ENCODE peak calls at places on chromosomes 16 and 17, in eight cellular contexts. One of them, this sample, is unnamed.

GRCh38 chr17:2050246-2050866 is 4.5 kb upstream of the HIC1 start:
- DNase-seq in cardiac muscle cell: peak; percentile 82
- DNase-seq in epithelial cell of esophagus: peak; percentile 70
- DNase-seq in activated T-cell treated with anti-CD3 and anti-CD28 coated beads for 1 hour: peak; percentile 59
- DNase-seq in activated CD4-positive, alpha-beta T cell treated with anti-CD3 and anti-CD28 coated beads, Interleukin-2, amount 10 ng/mL, durations not matched to agents 7 days and 5 days: peak; percentile 69
- DNase-seq in astrocyte of the spinal cord: peak; percentile 70
- DNase-seq in HCEC 1CT: peak; percentile 69
- DNase-seq in MCF 10A: peak; percentile 60
- DNase-seq in this sample: peak; percentile 71

GRCh38 chr17:63490321-63490720 is 13.5 kb downstream of the ACE start:
- DNase-seq in astrocyte of the spinal cord: no peak
- DNase-seq in cardiac muscle cell: no peak
- DNase-seq in HCEC 1CT: no peak
- DNase-seq in activated T-cell treated with anti-CD3 and anti-CD28 coated beads for 1 hour: no peak
- DNase-seq in MCF 10A: peak; percentile 30
- DNase-seq in epithelial cell of esophagus: no peak
- DNase-seq in activated CD4-positive, alpha-beta T cell treated with anti-CD3 and anti-CD28 coated beads, Interleukin-2, amount 10 ng/mL, durations not matched to agents 7 days and 5 days: no peak
- DNase-seq in this sample: no peak

GRCh38 chr16:50268352-50268751 is 2.0 kb downstream of the ADCY7 start:
- DNase-seq in MCF 10A: no peak
- DNase-seq in astrocyte of the spinal cord: no peak
- DNase-seq in HCEC 1CT: no peak
- DNase-seq in activated CD4-positive, alpha-beta T cell treated with anti-CD3 and anti-CD28 coated beads, Interleukin-2, amount 10 ng/mL, durations not matched to agents 7 days and 5 days: peak; percentile 37
- DNase-seq in epithelial cell of esophagus: no peak
- DNase-seq in activated T-cell treated with anti-CD3 and anti-CD28 coated beads for 1 hour: no peak
- DNase-seq in cardiac muscle cell: no peak
- DNase-seq in this sample: no peak

GRCh38 chr17:76279742-76280287 is 14.7 kb downstream of the UBALD2 start:
- DNase-seq in activated CD4-positive, alpha-beta T cell treated with anti-CD3 and anti-CD28 coated beads, Interleukin-2, amount 10 ng/mL, durations not matched to agents 7 days and 5 days: no peak
- DNase-seq in cardiac muscle cell: no peak
- DNase-seq in HCEC 1CT: no peak
- DNase-seq in astrocyte of the spinal cord: no peak
- DNase-seq in activated T-cell treated with anti-CD3 and anti-CD28 coated beads for 1 hour: no peak
- DNase-seq in epithelial cell of esophagus: no peak
- DNase-seq in MCF 10A: no peak
- DNase-seq in this sample: no peak

GRCh38 chr16:8720967-8721692 is 46.7 kb downstream of the ABAT start:
- DNase-seq in activated T-cell treated with anti-CD3 and anti-CD28 coated beads for 1 hour: no peak
- DNase-seq in astrocyte of the spinal cord: no peak
- DNase-seq in cardiac muscle cell: no peak
- DNase-seq in MCF 10A: no peak
- DNase-seq in activated CD4-positive, alpha-beta T cell treated with anti-CD3 and anti-CD28 coated beads, Interleukin-2, amount 10 ng/mL, durations not matched to agents 7 days and 5 days: no peak
- DNase-seq in HCEC 1CT: no peak
- DNase-seq in epithelial cell of esophagus: no peak
- DNase-seq in this sample: no peak

GRCh38 chr17:76442341-76443338 is 10.3 kb downstream of the UBE2O start:
- DNase-seq in activated T-cell treated with anti-CD3 and anti-CD28 coated beads for 1 hour: no peak
- DNase-seq in cardiac muscle cell: peak; percentile 55
- DNase-seq in epithelial cell of esophagus: no peak
- DNase-seq in MCF 10A: no peak
- DNase-seq in activated CD4-positive, alpha-beta T cell treated with anti-CD3 and anti-CD28 coated beads, Interleukin-2, amount 10 ng/mL, durations not matched to agents 7 days and 5 days: no peak
- DNase-seq in HCEC 1CT: no peak
- DNase-seq in astrocyte of the spinal cord: no peak
- DNase-seq in this sample: no peak

GRCh38 chr17:65886240-65886639 is 305.7 kb downstream of the CEP112 start:
- DNase-seq in epithelial cell of esophagus: no peak
- DNase-seq in HCEC 1CT: no peak
- DNase-seq in MCF 10A: no peak
- DNase-seq in astrocyte of the spinal cord: no peak
- DNase-seq in cardiac muscle cell: peak; percentile 4
- DNase-seq in activated CD4-positive, alpha-beta T cell treated with anti-CD3 and anti-CD28 coated beads, Interleukin-2, amount 10 ng/mL, durations not matched to agents 7 days and 5 days: no peak
- DNase-seq in activated T-cell treated with anti-CD3 and anti-CD28 coated beads for 1 hour: no peak
- DNase-seq in this sample: no peak

GRCh38 chr16:30051518-30051917 is 14.0 kb upstream of the ALDOA start:
- DNase-seq in cardiac muscle cell: peak; percentile 60
- DNase-seq in HCEC 1CT: peak; percentile 54
- DNase-seq in activated T-cell treated with anti-CD3 and anti-CD28 coated beads for 1 hour: no peak
- DNase-seq in activated CD4-positive, alpha-beta T cell treated with anti-CD3 and anti-CD28 coated beads, Interleukin-2, amount 10 ng/mL, durations not matched to agents 7 days and 5 days: no peak
- DNase-seq in astrocyte of the spinal cord: peak; percentile 63
- DNase-seq in epithelial cell of esophagus: peak; percentile 40
- DNase-seq in MCF 10A: no peak
- DNase-seq in this sample: no peak

GRCh38 chr17:56313201-56313600 is 159.9 kb downstream of the ANKFN1 start:
- DNase-seq in activated T-cell treated with anti-CD3 and anti-CD28 coated beads for 1 hour: no peak
- DNase-seq in astrocyte of the spinal cord: no peak
- DNase-seq in MCF 10A: no peak
- DNase-seq in cardiac muscle cell: no peak
- DNase-seq in epithelial cell of esophagus: no peak
- DNase-seq in activated CD4-positive, alpha-beta T cell treated with anti-CD3 and anti-CD28 coated beads, Interleukin-2, amount 10 ng/mL, durations not matched to agents 7 days and 5 days: no peak
- DNase-seq in HCEC 1CT: peak; percentile 17
- DNase-seq in this sample: no peak